ENCODE peak calls at places on chromosomes 7 and 10, in five cellular contexts. One of them, this sample, is unnamed.

GRCh38 chr7:151248191-151249033 is at the start of gene SMARCD3:
- DNase-seq in NCI-H510A: no peak
- DNase-seq in fibroblast of pulmonary artery: peak; percentile 64
- DNase-seq in foreskin fibroblast: no peak
- DNase-seq in stimulated activated CD8-positive, alpha-beta memory T cell treated with anti-CD3 and anti-CD28 coated beads, Interleukin-15, amount 100 ng/mL, for 48 hours: no peak
- DNase-seq in this sample: peak; percentile 89

GRCh38 chr7:2880051-2880450 is 35.9 kb upstream of the GNA12 start:
- DNase-seq in NCI-H510A: no peak
- DNase-seq in fibroblast of pulmonary artery: no peak
- DNase-seq in foreskin fibroblast: no peak
- DNase-seq in stimulated activated CD8-positive, alpha-beta memory T cell treated with anti-CD3 and anti-CD28 coated beads, Interleukin-15, amount 100 ng/mL, for 48 hours: no peak
- DNase-seq in this sample: no peak

GRCh38 chr7:151243411-151244155 is 4.9 kb downstream of the SMARCD3 start:
- DNase-seq in NCI-H510A: no peak
- DNase-seq in fibroblast of pulmonary artery: no peak
- DNase-seq in foreskin fibroblast: no peak
- DNase-seq in stimulated activated CD8-positive, alpha-beta memory T cell treated with anti-CD3 and anti-CD28 coated beads, Interleukin-15, amount 100 ng/mL, for 48 hours: no peak
- DNase-seq in this sample: no peak

GRCh38 chr7:131141443-131141967 is 186.2 kb upstream of the MKLN1 start:
- DNase-seq in NCI-H510A: no peak
- DNase-seq in fibroblast of pulmonary artery: no peak
- DNase-seq in foreskin fibroblast: no peak
- DNase-seq in stimulated activated CD8-positive, alpha-beta memory T cell treated with anti-CD3 and anti-CD28 coated beads, Interleukin-15, amount 100 ng/mL, for 48 hours: no peak
- DNase-seq in this sample: no peak

GRCh38 chr10:130926442-130926841 is 385.1 kb downstream of the TCERG1L start:
- DNase-seq in NCI-H510A: no peak
- DNase-seq in fibroblast of pulmonary artery: no peak
- DNase-seq in foreskin fibroblast: no peak
- DNase-seq in stimulated activated CD8-positive, alpha-beta memory T cell treated with anti-CD3 and anti-CD28 coated beads, Interleukin-15, amount 100 ng/mL, for 48 hours: no peak
- DNase-seq in this sample: no peak

GRCh38 chr10:18418579-18419210 is 232.7 kb downstream of the NSUN6 start:
- DNase-seq in NCI-H510A: no peak
- DNase-seq in fibroblast of pulmonary artery: peak; percentile 2
- DNase-seq in foreskin fibroblast: no peak
- DNase-seq in stimulated activated CD8-positive, alpha-beta memory T cell treated with anti-CD3 and anti-CD28 coated beads, Interleukin-15, amount 100 ng/mL, for 48 hours: no peak
- DNase-seq in this sample: no peak

GRCh38 chr10:61882621-61883375 is 18.7 kb upstream of the ARID5B start:
- DNase-seq in NCI-H510A: no peak
- DNase-seq in fibroblast of pulmonary artery: no peak
- DNase-seq in foreskin fibroblast: peak; percentile 51
- DNase-seq in stimulated activated CD8-positive, alpha-beta memory T cell treated with anti-CD3 and anti-CD28 coated beads, Interleukin-15, amount 100 ng/mL, for 48 hours: no peak
- DNase-seq in this sample: no peak

GRCh38 chr10:116878123-116878522 is 28.8 kb downstream of the ENO4 start:
- DNase-seq in NCI-H510A: no peak
- DNase-seq in fibroblast of pulmonary artery: no peak
- DNase-seq in foreskin fibroblast: no peak
- DNase-seq in stimulated activated CD8-positive, alpha-beta memory T cell treated with anti-CD3 and anti-CD28 coated beads, Interleukin-15, amount 100 ng/mL, for 48 hours: no peak
- DNase-seq in this sample: no peak

GRCh38 chr7:71694678-71695077 is 562.7 kb downstream of the GALNT17 start:
- DNase-seq in NCI-H510A: no peak
- DNase-seq in fibroblast of pulmonary artery: no peak
- DNase-seq in foreskin fibroblast: no peak
- DNase-seq in stimulated activated CD8-positive, alpha-beta memory T cell treated with anti-CD3 and anti-CD28 coated beads, Interleukin-15, amount 100 ng/mL, for 48 hours: no peak
- DNase-seq in this sample: no peak

GRCh38 chr10:5935628-5936027 is 41.7 kb downstream of the IL15RA start:
- DNase-seq in NCI-H510A: no peak
- DNase-seq in fibroblast of pulmonary artery: no peak
- DNase-seq in foreskin fibroblast: no peak
- DNase-seq in stimulated activated CD8-positive, alpha-beta memory T cell treated with anti-CD3 and anti-CD28 coated beads, Interleukin-15, amount 100 ng/mL, for 48 hours: no peak
- DNase-seq in this sample: no peak

GRCh38 chr7:33904680-33905388 is 505 bp upstream of the BMPER start:
- DNase-seq in NCI-H510A: peak; percentile 37
- DNase-seq in fibroblast of pulmonary artery: peak; percentile 69
- DNase-seq in foreskin fibroblast: peak; percentile 68
- DNase-seq in stimulated activated CD8-positive, alpha-beta memory T cell treated with anti-CD3 and anti-CD28 coated beads, Interleukin-15, amount 100 ng/mL, for 48 hours: no peak
- DNase-seq in this sample: no peak

GRCh38 chr7:1026721-1027151 is 17.6 kb upstream of the GPR146 start:
- DNase-seq in NCI-H510A: no peak
- DNase-seq in fibroblast of pulmonary artery: no peak
- DNase-seq in foreskin fibroblast: no peak
- DNase-seq in stimulated activated CD8-positive, alpha-beta memory T cell treated with anti-CD3 and anti-CD28 coated beads, Interleukin-15, amount 100 ng/mL, for 48 hours: no peak
- DNase-seq in this sample: no peak

GRCh38 chr10:25142465-25142864 is 32.3 kb upstream of the GPR158 start:
- DNase-seq in NCI-H510A: no peak
- DNase-seq in fibroblast of pulmonary artery: peak; percentile 4
- DNase-seq in foreskin fibroblast: no peak
- DNase-seq in stimulated activated CD8-positive, alpha-beta memory T cell treated with anti-CD3 and anti-CD28 coated beads, Interleukin-15, amount 100 ng/mL, for 48 hours: no peak
- DNase-seq in this sample: no peak

GRCh38 chr7:18151419-18151818 is 123.8 kb upstream of the PRPS1L1 start:
- DNase-seq in NCI-H510A: no peak
- DNase-seq in fibroblast of pulmonary artery: peak; percentile 8
- DNase-seq in foreskin fibroblast: no peak
- DNase-seq in stimulated activated CD8-positive, alpha-beta memory T cell treated with anti-CD3 and anti-CD28 coated beads, Interleukin-15, amount 100 ng/mL, for 48 hours: no peak
- DNase-seq in this sample: no peak

GRCh38 chr10:8230887-8231286 is 176.4 kb downstream of the GATA3 start:
- DNase-seq in NCI-H510A: no peak
- DNase-seq in fibroblast of pulmonary artery: no peak
- DNase-seq in foreskin fibroblast: no peak
- DNase-seq in stimulated activated CD8-positive, alpha-beta memory T cell treated with anti-CD3 and anti-CD28 coated beads, Interleukin-15, amount 100 ng/mL, for 48 hours: no peak
- DNase-seq in this sample: no peak

GRCh38 chr7:19362099-19362498 is 216.9 kb upstream of the FERD3L start:
- DNase-seq in NCI-H510A: no peak
- DNase-seq in fibroblast of pulmonary artery: peak; percentile 38
- DNase-seq in foreskin fibroblast: peak; percentile 59
- DNase-seq in stimulated activated CD8-positive, alpha-beta memory T cell treated with anti-CD3 and anti-CD28 coated beads, Interleukin-15, amount 100 ng/mL, for 48 hours: no peak
- DNase-seq in this sample: no peak

GRCh38 chr7:127514499-127514898 is 70.9 kb downstream of the GCC1 start:
- DNase-seq in NCI-H510A: no peak
- DNase-seq in fibroblast of pulmonary artery: peak; percentile 65
- DNase-seq in foreskin fibroblast: peak; percentile 14
- DNase-seq in stimulated activated CD8-positive, alpha-beta memory T cell treated with anti-CD3 and anti-CD28 coated beads, Interleukin-15, amount 100 ng/mL, for 48 hours: no peak
- DNase-seq in this sample: no peak

GRCh38 chr10:26890956-26891355 is 30.2 kb upstream of the ABI1 start:
- DNase-seq in NCI-H510A: no peak
- DNase-seq in fibroblast of pulmonary artery: peak; percentile 84
- DNase-seq in foreskin fibroblast: peak; percentile 46
- DNase-seq in stimulated activated CD8-positive, alpha-beta memory T cell treated with anti-CD3 and anti-CD28 coated beads, Interleukin-15, amount 100 ng/mL, for 48 hours: peak; percentile 22
- DNase-seq in this sample: peak; percentile 32

GRCh38 chr7:841943-842342 is 9.7 kb downstream of the SUN1 start:
- DNase-seq in NCI-H510A: no peak
- DNase-seq in fibroblast of pulmonary artery: no peak
- DNase-seq in foreskin fibroblast: no peak
- DNase-seq in stimulated activated CD8-positive, alpha-beta memory T cell treated with anti-CD3 and anti-CD28 coated beads, Interleukin-15, amount 100 ng/mL, for 48 hours: no peak
- DNase-seq in this sample: no peak

GRCh38 chr10:18651324-18652007 is at the start of gene NSUN6:
- DNase-seq in NCI-H510A: peak; percentile 65
- DNase-seq in fibroblast of pulmonary artery: peak; percentile 90
- DNase-seq in foreskin fibroblast: peak; percentile 80
- DNase-seq in stimulated activated CD8-positive, alpha-beta memory T cell treated with anti-CD3 and anti-CD28 coated beads, Interleukin-15, amount 100 ng/mL, for 48 hours: peak; percentile 86
- DNase-seq in this sample: peak; percentile 91

GRCh38 chr10:124993345-124993708 is 51.4 kb downstream of the ZRANB1 start:
- DNase-seq in NCI-H510A: no peak
- DNase-seq in fibroblast of pulmonary artery: no peak
- DNase-seq in foreskin fibroblast: no peak
- DNase-seq in stimulated activated CD8-positive, alpha-beta memory T cell treated with anti-CD3 and anti-CD28 coated beads, Interleukin-15, amount 100 ng/mL, for 48 hours: no peak
- DNase-seq in this sample: no peak

GRCh38 chr10:97426776-97427570 is 982 bp downstream of the PGAM1 start:
- DNase-seq in NCI-H510A: no peak
- DNase-seq in fibroblast of pulmonary artery: no peak
- DNase-seq in foreskin fibroblast: no peak
- DNase-seq in stimulated activated CD8-positive, alpha-beta memory T cell treated with anti-CD3 and anti-CD28 coated beads, Interleukin-15, amount 100 ng/mL, for 48 hours: no peak
- DNase-seq in this sample: no peak

GRCh38 chr7:4840097-4840501 is 21.7 kb downstream of the PAPOLB start:
- DNase-seq in NCI-H510A: no peak
- DNase-seq in fibroblast of pulmonary artery: no peak
- DNase-seq in foreskin fibroblast: no peak
- DNase-seq in stimulated activated CD8-positive, alpha-beta memory T cell treated with anti-CD3 and anti-CD28 coated beads, Interleukin-15, amount 100 ng/mL, for 48 hours: no peak
- DNase-seq in this sample: no peak

GRCh38 chr7:83849135-83849534 is 200.2 kb upstream of the SEMA3E start:
- DNase-seq in NCI-H510A: no peak
- DNase-seq in fibroblast of pulmonary artery: peak; percentile 27
- DNase-seq in foreskin fibroblast: peak; percentile 78
- DNase-seq in stimulated activated CD8-positive, alpha-beta memory T cell treated with anti-CD3 and anti-CD28 coated beads, Interleukin-15, amount 100 ng/mL, for 48 hours: no peak
- DNase-seq in this sample: no peak

GRCh38 chr7:74228951-74229900 is 19.4 kb downstream of the LAT2 start:
- DNase-seq in NCI-H510A: no peak
- DNase-seq in fibroblast of pulmonary artery: no peak
- DNase-seq in foreskin fibroblast: no peak
- DNase-seq in stimulated activated CD8-positive, alpha-beta memory T cell treated with anti-CD3 and anti-CD28 coated beads, Interleukin-15, amount 100 ng/mL, for 48 hours: no peak
- DNase-seq in this sample: no peak

GRCh38 chr10:69318087-69318996 is 40.0 kb downstream of the HK1 start:
- DNase-seq in NCI-H510A: peak; percentile 90
- DNase-seq in fibroblast of pulmonary artery: peak; percentile 77
- DNase-seq in foreskin fibroblast: peak; percentile 90
- DNase-seq in stimulated activated CD8-positive, alpha-beta memory T cell treated with anti-CD3 and anti-CD28 coated beads, Interleukin-15, amount 100 ng/mL, for 48 hours: peak; percentile 92
- DNase-seq in this sample: peak; percentile 95

GRCh38 chr10:10865303-10865702 is 152.4 kb upstream of the CELF2 start:
- DNase-seq in NCI-H510A: no peak
- DNase-seq in fibroblast of pulmonary artery: no peak
- DNase-seq in foreskin fibroblast: peak; percentile 32
- DNase-seq in stimulated activated CD8-positive, alpha-beta memory T cell treated with anti-CD3 and anti-CD28 coated beads, Interleukin-15, amount 100 ng/mL, for 48 hours: no peak
- DNase-seq in this sample: no peak

GRCh38 chr7:116273918-116274301 is 63.6 kb downstream of the TES start:
- DNase-seq in NCI-H510A: no peak
- DNase-seq in fibroblast of pulmonary artery: no peak
- DNase-seq in foreskin fibroblast: no peak
- DNase-seq in stimulated activated CD8-positive, alpha-beta memory T cell treated with anti-CD3 and anti-CD28 coated beads, Interleukin-15, amount 100 ng/mL, for 48 hours: no peak
- DNase-seq in this sample: no peak

GRCh38 chr7:66528652-66529051 is 100.0 kb upstream of the KCTD7 start:
- DNase-seq in NCI-H510A: no peak
- DNase-seq in fibroblast of pulmonary artery: no peak
- DNase-seq in foreskin fibroblast: no peak
- DNase-seq in stimulated activated CD8-positive, alpha-beta memory T cell treated with anti-CD3 and anti-CD28 coated beads, Interleukin-15, amount 100 ng/mL, for 48 hours: no peak
- DNase-seq in this sample: no peak

GRCh38 chr10:79142064-79142491 is 73.3 kb downstream of the ZMIZ1 start:
- DNase-seq in NCI-H510A: no peak
- DNase-seq in fibroblast of pulmonary artery: peak; percentile 68
- DNase-seq in foreskin fibroblast: no peak
- DNase-seq in stimulated activated CD8-positive, alpha-beta memory T cell treated with anti-CD3 and anti-CD28 coated beads, Interleukin-15, amount 100 ng/mL, for 48 hours: no peak
- DNase-seq in this sample: peak; percentile 72